ENCODE peak calls at places on chromosomes 11 and 22, in eight cellular contexts. T is OCI-LY7, X is gastrocnemius medialis, W is heart right ventricle, L is AG10803, B is BJ, M is HCT116, J is bronchial epithelial cell. C is an unnamed sample.

GRCh38 chr11:10627816-10628215 is 59.4 kb upstream of the LYVE1 start:
- DNase-seq in T (no peak), X (no peak), W (no peak), L (no peak), B (no peak), M (no peak), J (no peak), C (no peak)

GRCh38 chr11:44804449-44805151 is 77.8 kb downstream of the TSPAN18 start:
- DNase-seq in T (no peak), X (no peak), W (no peak), L (peak; percentile 27), B (no peak), M (no peak), J (no peak), C (no peak)

GRCh38 chr11:100930185-100930778 is 199.3 kb downstream of the PGR start:
- DNase-seq in T (peak; percentile 38), X (no peak), W (peak; percentile 11), L (peak; percentile 73), B (no peak), M (peak; percentile 47), J (peak; percentile 65), C (no peak)

GRCh38 chr11:78930810-78931209 is 356.1 kb upstream of the NARS2 start:
- DNase-seq in T (no peak), X (no peak), W (no peak), L (no peak), B (no peak), M (no peak), J (no peak), C (no peak)

GRCh38 chr11:43687120-43687791 is 6.7 kb downstream of the HSD17B12 start:
- DNase-seq in T (no peak), X (peak; percentile 27), W (peak; percentile 63), L (peak; percentile 31), B (no peak), M (no peak), J (peak; percentile 80), C (no peak)

GRCh38 chr22:48628891-48629559 is 1198.6 kb downstream of the BRD1 start:
- DNase-seq in T (no peak), X (no peak), W (no peak), L (no peak), B (no peak), M (no peak), J (no peak), C (no peak)

GRCh38 chr11:63239254-63239653 is 4.1 kb downstream of the SLC22A25 start:
- DNase-seq in T (no peak), X (no peak), W (no peak), L (no peak), B (no peak), M (no peak), J (no peak), C (no peak)

GRCh38 chr22:35301370-35301874 is 1.7 kb downstream of the TOM1 start:
- DNase-seq in T (no peak), X (peak; percentile 48), W (no peak), L (peak; percentile 100), B (peak; percentile 77), M (no peak), J (peak; percentile 88), C (no peak)

GRCh38 chr11:30478923-30479322 is 107.2 kb downstream of the MPPED2 start:
- DNase-seq in T (no peak), X (no peak), W (peak; percentile 82), L (no peak), B (no peak), M (no peak), J (no peak), C (no peak)

GRCh38 chr22:48394787-48395620 is 1432.7 kb downstream of the BRD1 start:
- DNase-seq in T (no peak), X (no peak), W (no peak), L (no peak), B (no peak), M (no peak), J (no peak), C (no peak)

GRCh38 chr22:46684706-46685105 is 53.3 kb downstream of the CERK start:
- DNase-seq in T (peak; percentile 93), X (no peak), W (peak; percentile 57), L (no peak), B (no peak), M (no peak), J (no peak), C (peak; percentile 82)

GRCh38 chr11:4459470-4459869 is 10.4 kb downstream of the OR52K2 start:
- DNase-seq in T (no peak), X (peak; percentile 3), W (no peak), L (peak; percentile 13), B (no peak), M (no peak), J (peak; percentile 68), C (no peak)

GRCh38 chr11:116901211-116901610 is 63.8 kb upstream of the APOA1 start:
- DNase-seq in T (no peak), X (peak; percentile 78), W (peak; percentile 76), L (no peak), B (no peak), M (no peak), J (no peak), C (no peak)

GRCh38 chr11:3959918-3960295 is 104.4 kb downstream of the STIM1 start:
- DNase-seq in T (no peak), X (no peak), W (no peak), L (peak; percentile 62), B (no peak), M (no peak), J (no peak), C (no peak)

GRCh38 chr11:86459002-86459385 is 84.3 kb downstream of the CCDC81 start:
- DNase-seq in T (no peak), X (no peak), W (no peak), L (no peak), B (no peak), M (no peak), J (no peak), C (no peak)

GRCh38 chr11:129279326-129280026 is 87.4 kb upstream of the ARHGAP32 start:
- DNase-seq in T (no peak), X (peak; percentile 52), W (peak; percentile 69), L (peak; percentile 79), B (no peak), M (peak; percentile 37), J (peak; percentile 21), C (peak; percentile 77)

GRCh38 chr22:23693979-23694680 is 3.3 kb downstream of the RGL4 start:
- DNase-seq in T (no peak), X (no peak), W (no peak), L (no peak), B (no peak), M (no peak), J (no peak), C (peak; percentile 13)

GRCh38 chr11:116397556-116398167 is 375.1 kb downstream of the BUD13 start:
- DNase-seq in T (no peak), X (no peak), W (no peak), L (no peak), B (no peak), M (no peak), J (no peak), C (no peak)

GRCh38 chr11:78418584-78419211 is 1.1 kb upstream of the GAB2 start:
- DNase-seq in T (no peak), X (no peak), W (no peak), L (no peak), B (no peak), M (no peak), J (no peak), C (no peak)

GRCh38 chr11:134391170-134391569 is 20.9 kb downstream of the B3GAT1 start:
- DNase-seq in T (no peak), X (no peak), W (no peak), L (no peak), B (no peak), M (no peak), J (no peak), C (no peak)
- TF ChIP-seq CTCF in T (no peak), X (no peak), W (no peak), L (no peak), B (no peak), M (peak; percentile 15), J (no peak), C (no peak)

GRCh38 chr11:125887373-125888324 is at the start of gene HYLS1:
- DNase-seq in T (peak; percentile 98), X (peak; percentile 91), W (peak; percentile 94), L (peak; percentile 98), B (peak; percentile 84), M (peak; percentile 92), J (peak; percentile 92), C (peak; percentile 96)
- TF ChIP-seq CTCF in T (peak; percentile 57), X (peak; percentile 51), W (peak; percentile 54), L (peak; percentile 40), B (peak; percentile 52), M (no peak), J (peak; percentile 26), C (peak; percentile 31)

GRCh38 chr11:73223998-73224730 is 6.1 kb downstream of the P2RY2 start:
- DNase-seq in T (no peak), X (no peak), W (no peak), L (no peak), B (no peak), M (no peak), J (no peak), C (no peak)
- TF ChIP-seq CTCF in T (no peak), X (no peak), W (no peak), L (no peak), B (no peak), M (no peak), J (no peak), C (no peak)

DNA sequence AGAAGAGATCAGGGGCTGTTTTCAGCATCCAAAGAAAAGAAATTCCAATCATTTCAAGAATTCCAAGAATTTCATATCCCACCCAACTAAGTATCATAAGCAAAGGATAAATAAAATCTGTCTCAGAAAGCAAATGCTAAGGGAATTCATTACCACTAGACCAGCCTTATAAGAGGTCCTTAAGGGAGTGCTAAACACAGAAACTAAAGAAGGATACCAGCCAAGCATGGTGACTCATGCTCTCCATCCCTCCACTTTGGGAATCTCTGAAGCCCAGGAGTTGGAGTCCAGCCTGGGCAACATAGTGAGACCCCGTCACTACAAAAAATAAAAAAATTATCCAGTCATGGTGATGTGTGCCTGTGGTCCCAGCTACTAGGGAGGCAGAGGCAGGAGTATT is 17.8 kb downstream of the FADD start:
- DNase-seq in T (no peak), X (no peak), W (no peak), L (no peak), B (no peak), M (no peak), J (no peak), C (no peak)
- TF ChIP-seq CTCF in T (no peak), X (no peak), W (no peak), L (no peak), B (no peak), M (no peak), J (no peak), C (no peak)

DNA sequence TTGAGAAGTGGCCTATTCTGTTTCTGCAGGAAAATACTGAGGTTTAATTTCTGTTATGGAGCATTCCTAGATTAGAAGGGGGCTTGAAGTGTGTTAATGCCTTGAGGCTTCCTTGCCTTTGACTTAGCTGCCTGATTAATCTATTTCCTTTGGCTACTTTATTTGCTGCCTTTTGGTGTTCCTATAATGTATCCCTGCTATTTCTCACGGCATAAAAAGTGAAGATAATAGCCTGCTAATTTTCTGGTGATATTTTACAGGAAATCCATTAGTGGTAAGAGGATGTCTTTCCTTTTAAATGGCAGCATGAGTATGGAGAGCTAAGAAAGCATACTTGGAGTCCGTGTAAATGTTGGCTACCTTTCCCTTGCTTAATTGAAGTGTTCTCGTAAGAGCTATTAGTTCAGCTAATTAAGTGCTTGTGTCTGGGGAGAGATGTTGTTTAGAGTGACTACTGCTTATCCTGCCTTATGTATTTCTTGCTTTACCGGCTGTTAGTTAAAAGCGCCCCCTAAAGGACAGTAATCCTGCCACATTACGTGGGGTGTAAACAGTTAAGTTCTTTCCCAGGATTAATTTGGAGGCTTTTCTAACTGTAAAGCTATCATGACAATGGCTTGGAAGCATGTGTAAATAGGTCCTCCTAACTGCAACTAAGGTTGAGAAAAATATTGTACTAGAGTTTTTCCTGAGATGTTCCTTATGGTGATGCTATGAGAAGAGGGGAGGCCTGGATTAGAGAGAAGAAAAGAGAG is 45.6 kb downstream of the ZNF280B start:
- DNase-seq in T (peak; percentile 50), X (no peak), W (no peak), L (no peak), B (no peak), M (no peak), J (no peak), C (no peak)
- TF ChIP-seq CTCF in T (peak; percentile 89), X (no peak), W (no peak), L (peak; percentile 29), B (peak; percentile 8), M (peak; percentile 68), J (peak; percentile 11), C (no peak)

C was measured in GM13976.